ENCODE peak calls at places on chromosomes 3 and 15, in six cellular contexts. F is HuH-7.5, D is ovary, Q is cardiac fibroblast, P is NCI-H1436, L is activated T-cell treated with anti-CD3 and anti-CD28 coated beads for 1 hour. X is an unnamed sample.

GRCh38 chr15:85386261-85386660 is 5.9 kb downstream of the AKAP13 start:
- DNase-seq in F (no peak), D (no peak), Q (no peak), P (no peak), L (no peak), X (no peak)

GRCh38 chr15:89221543-89221942 is at the start of gene RLBP1:
- DNase-seq in F (no peak), D (no peak), Q (no peak), P (no peak), L (no peak), X (no peak)

GRCh38 chr3:6717026-6717943 is 143.6 kb upstream of the GRM7 start:
- DNase-seq in F (no peak), D (no peak), Q (no peak), P (no peak), L (no peak), X (no peak)

GRCh38 chr3:10420745-10421475 is 84.5 kb downstream of the ATP2B2 start:
- DNase-seq in F (no peak), D (no peak), Q (no peak), P (no peak), L (no peak), X (no peak)

GRCh38 chr3:179630753-179631451 is 21.9 kb upstream of the USP13 start:
- DNase-seq in F (no peak), D (no peak), Q (no peak), P (no peak), L (no peak), X (no peak)

GRCh38 chr3:197836244-197836643 is 45.2 kb downstream of the LRCH3 start:
- DNase-seq in F (no peak), D (no peak), Q (no peak), P (no peak), L (no peak), X (no peak)

GRCh38 chr3:19270471-19270870 is 122.2 kb downstream of the KCNH8 start:
- DNase-seq in F (no peak), D (no peak), Q (no peak), P (no peak), L (no peak), X (no peak)

GRCh38 chr3:73056365-73057150 is 4.9 kb upstream of the EBLN2 start:
- DNase-seq in F (no peak), D (no peak), Q (peak; percentile 80), P (peak; percentile 28), L (no peak), X (no peak)

GRCh38 chr3:169687603-169688002 is 24.1 kb upstream of the MECOM start:
- DNase-seq in F (no peak), D (no peak), Q (no peak), P (no peak), L (no peak), X (no peak)

GRCh38 chr3:133437391-133438093 is 37.7 kb downstream of the BFSP2 start:
- DNase-seq in F (no peak), D (no peak), Q (peak; percentile 28), P (peak; percentile 49), L (no peak), X (no peak)

GRCh38 chr15:41022487-41023090 is 69.3 kb downstream of the CHAC1 start:
- DNase-seq in F (peak; percentile 24), D (peak; percentile 36), Q (peak; percentile 72), P (peak; percentile 36), L (no peak), X (no peak)

GRCh38 chr3:59320080-59320479 is 270.3 kb upstream of the CFAP20DC start:
- DNase-seq in F (peak; percentile 15), D (no peak), Q (no peak), P (no peak), L (no peak), X (no peak)

GRCh38 chr15:64016257-64016656 is 30.0 kb downstream of the DAPK2 start:
- DNase-seq in F (no peak), D (no peak), Q (no peak), P (no peak), L (no peak), X (no peak)

GRCh38 chr15:76533995-76534394 is 197.4 kb downstream of the ISL2 start:
- DNase-seq in F (peak; percentile 9), D (no peak), Q (no peak), P (no peak), L (no peak), X (no peak)

GRCh38 chr3:140143670-140144069 is 208.7 kb downstream of the CLSTN2 start:
- DNase-seq in F (no peak), D (no peak), Q (no peak), P (no peak), L (no peak), X (no peak)

GRCh38 chr3:196080997-196081833 is 675 bp downstream of the TFRC start:
- DNase-seq in F (peak; percentile 44), D (peak; percentile 62), Q (peak; percentile 46), P (peak; percentile 34), L (peak; percentile 30), X (peak; percentile 32)

GRCh38 chr3:180284331-180285110 is 247.8 kb upstream of the PEX5L start:
- DNase-seq in F (no peak), D (no peak), Q (peak; percentile 65), P (no peak), L (no peak), X (no peak)

GRCh38 chr3:150439657-150440056 is 31.6 kb downstream of the TSC22D2 start:
- DNase-seq in F (no peak), D (no peak), Q (no peak), P (no peak), L (no peak), X (no peak)

X was measured in CD4-positive, alpha-beta T cell.